ENCODE peak calls at places on chromosomes 7 and 10, in seven cellular contexts. One of them, this sample, is unnamed.
A peak's percentile ranks its signal among the peaks of the same experiment; 100 is the strongest.

GRCh38 chr7:150961510-150962284 is 16.4 kb downstream of the KCNH2 start:
- DNase-seq in breast epithelium: no peak
- DNase-seq in fibroblast of lung: no peak
- DNase-seq in hepatocyte: no peak
- DNase-seq in GM23248: no peak
- DNase-seq in SK-N-SH: peak; percentile 69
- DNase-seq in cardiac muscle cell: peak; percentile 38
- DNase-seq in this sample: no peak

GRCh38 chr7:110373514-110374258 is 717.2 kb upstream of the LRRN3 start:
- DNase-seq in breast epithelium: no peak
- DNase-seq in fibroblast of lung: peak; percentile 30
- DNase-seq in hepatocyte: no peak
- DNase-seq in GM23248: no peak
- DNase-seq in SK-N-SH: no peak
- DNase-seq in cardiac muscle cell: no peak
- DNase-seq in this sample: no peak

GRCh38 chr7:46145412-46145811 is 224.3 kb upstream of the IGFBP3 start:
- DNase-seq in breast epithelium: no peak
- DNase-seq in fibroblast of lung: peak; percentile 100
- DNase-seq in hepatocyte: peak; percentile 58
- DNase-seq in GM23248: peak; percentile 98
- DNase-seq in SK-N-SH: no peak
- DNase-seq in cardiac muscle cell: peak; percentile 98
- DNase-seq in this sample: no peak

GRCh38 chr7:2269468-2270460 is 27.7 kb downstream of the NUDT1 start:
- DNase-seq in breast epithelium: no peak
- DNase-seq in fibroblast of lung: peak; percentile 50
- DNase-seq in hepatocyte: no peak
- DNase-seq in GM23248: peak; percentile 46
- DNase-seq in SK-N-SH: peak; percentile 73
- DNase-seq in cardiac muscle cell: no peak
- DNase-seq in this sample: no peak

GRCh38 chr7:2936301-2936700 is 92.2 kb upstream of the GNA12 start:
- DNase-seq in breast epithelium: no peak
- DNase-seq in fibroblast of lung: no peak
- DNase-seq in hepatocyte: no peak
- DNase-seq in GM23248: no peak
- DNase-seq in SK-N-SH: peak; percentile 11
- DNase-seq in cardiac muscle cell: no peak
- DNase-seq in this sample: no peak

GRCh38 chr10:104614245-104614831 is 26.8 kb upstream of the SORCS3 start:
- DNase-seq in breast epithelium: no peak
- DNase-seq in fibroblast of lung: no peak
- DNase-seq in hepatocyte: peak; percentile 17
- DNase-seq in GM23248: peak; percentile 57
- DNase-seq in SK-N-SH: peak; percentile 52
- DNase-seq in cardiac muscle cell: peak; percentile 15
- DNase-seq in this sample: no peak

GRCh38 chr10:24723386-24723787 is 300 bp downstream of the ARHGAP21 start:
- DNase-seq in breast epithelium: no peak
- DNase-seq in fibroblast of lung: peak; percentile 42
- DNase-seq in hepatocyte: no peak
- DNase-seq in GM23248: peak; percentile 74
- DNase-seq in SK-N-SH: peak; percentile 76
- DNase-seq in cardiac muscle cell: peak; percentile 52
- DNase-seq in this sample: no peak

GRCh38 chr7:80941206-80941758 is 22.4 kb upstream of the SEMA3C start:
- DNase-seq in breast epithelium: no peak
- DNase-seq in fibroblast of lung: peak; percentile 84
- DNase-seq in hepatocyte: peak; percentile 19
- DNase-seq in GM23248: peak; percentile 87
- DNase-seq in SK-N-SH: no peak
- DNase-seq in cardiac muscle cell: peak; percentile 82
- DNase-seq in this sample: no peak

GRCh38 chr10:116287906-116288501 is 15.0 kb upstream of the GFRA1 start:
- DNase-seq in breast epithelium: no peak
- DNase-seq in fibroblast of lung: peak; percentile 44
- DNase-seq in hepatocyte: peak; percentile 64
- DNase-seq in GM23248: peak; percentile 74
- DNase-seq in SK-N-SH: peak; percentile 60
- DNase-seq in cardiac muscle cell: peak; percentile 70
- DNase-seq in this sample: peak; percentile 14

GRCh38 chr7:29647020-29647654 is 83.5 kb downstream of the PRR15 start:
- DNase-seq in breast epithelium: no peak
- DNase-seq in fibroblast of lung: peak; percentile 21
- DNase-seq in hepatocyte: no peak
- DNase-seq in GM23248: no peak
- DNase-seq in SK-N-SH: no peak
- DNase-seq in cardiac muscle cell: peak; percentile 9
- DNase-seq in this sample: no peak

GRCh38 chr10:117936136-117936535 is 110.6 kb downstream of the RAB11FIP2 start:
- DNase-seq in breast epithelium: no peak
- DNase-seq in fibroblast of lung: peak; percentile 15
- DNase-seq in hepatocyte: peak; percentile 30
- DNase-seq in GM23248: peak; percentile 84
- DNase-seq in SK-N-SH: no peak
- DNase-seq in cardiac muscle cell: peak; percentile 58
- DNase-seq in this sample: no peak

GRCh38 chr10:104472505-104472904 is 118.9 kb downstream of the CFAP58 start:
- DNase-seq in breast epithelium: no peak
- DNase-seq in fibroblast of lung: peak; percentile 8
- DNase-seq in hepatocyte: no peak
- DNase-seq in GM23248: peak; percentile 80
- DNase-seq in SK-N-SH: no peak
- DNase-seq in cardiac muscle cell: no peak
- DNase-seq in this sample: no peak

GRCh38 chr10:99834410-99834809 is 52.0 kb downstream of the ABCC2 start:
- DNase-seq in breast epithelium: no peak
- DNase-seq in fibroblast of lung: peak; percentile 69
- DNase-seq in hepatocyte: no peak
- DNase-seq in GM23248: peak; percentile 94
- DNase-seq in SK-N-SH: no peak
- DNase-seq in cardiac muscle cell: peak; percentile 38
- DNase-seq in this sample: no peak

GRCh38 chr7:27389508-27389907 is 146.9 kb downstream of the EVX1 start:
- DNase-seq in breast epithelium: no peak
- DNase-seq in fibroblast of lung: no peak
- DNase-seq in hepatocyte: no peak
- DNase-seq in GM23248: peak; percentile 24
- DNase-seq in SK-N-SH: no peak
- DNase-seq in cardiac muscle cell: no peak
- DNase-seq in this sample: no peak

GRCh38 chr7:137297551-137298463 is 45.7 kb downstream of the PTN start:
- DNase-seq in breast epithelium: no peak
- DNase-seq in fibroblast of lung: no peak
- DNase-seq in hepatocyte: no peak
- DNase-seq in GM23248: no peak
- DNase-seq in SK-N-SH: no peak
- DNase-seq in cardiac muscle cell: no peak
- DNase-seq in this sample: no peak

GRCh38 chr7:118080947-118081346 is 103.0 kb upstream of the LSM8 start:
- DNase-seq in breast epithelium: no peak
- DNase-seq in fibroblast of lung: peak; percentile 85
- DNase-seq in hepatocyte: peak; percentile 43
- DNase-seq in GM23248: peak; percentile 63
- DNase-seq in SK-N-SH: no peak
- DNase-seq in cardiac muscle cell: peak; percentile 20
- DNase-seq in this sample: no peak

GRCh38 chr7:155962191-155962967 is 150.1 kb upstream of the SHH start:
- DNase-seq in breast epithelium: no peak
- DNase-seq in fibroblast of lung: peak; percentile 94
- DNase-seq in hepatocyte: no peak
- DNase-seq in GM23248: peak; percentile 5
- DNase-seq in SK-N-SH: no peak
- DNase-seq in cardiac muscle cell: peak; percentile 27
- DNase-seq in this sample: no peak

GRCh38 chr7:155963356-155963755 is 151.1 kb upstream of the SHH start:
- DNase-seq in breast epithelium: no peak
- DNase-seq in fibroblast of lung: no peak
- DNase-seq in hepatocyte: no peak
- DNase-seq in GM23248: no peak
- DNase-seq in SK-N-SH: no peak
- DNase-seq in cardiac muscle cell: no peak
- DNase-seq in this sample: no peak

GRCh38 chr7:155959894-155960293 is 147.6 kb upstream of the SHH start:
- DNase-seq in breast epithelium: no peak
- DNase-seq in fibroblast of lung: peak; percentile 19
- DNase-seq in hepatocyte: no peak
- DNase-seq in GM23248: no peak
- DNase-seq in SK-N-SH: no peak
- DNase-seq in cardiac muscle cell: no peak
- DNase-seq in this sample: no peak

GRCh38 chr7:155962968-155963300 is 150.7 kb upstream of the SHH start:
- DNase-seq in breast epithelium: no peak
- DNase-seq in fibroblast of lung: no peak
- DNase-seq in hepatocyte: no peak
- DNase-seq in GM23248: no peak
- DNase-seq in SK-N-SH: no peak
- DNase-seq in cardiac muscle cell: no peak
- DNase-seq in this sample: no peak

GRCh38 chr7:155961241-155962190 is 149.3 kb upstream of the SHH start:
- DNase-seq in breast epithelium: no peak
- DNase-seq in fibroblast of lung: peak; percentile 98
- DNase-seq in hepatocyte: no peak
- DNase-seq in GM23248: no peak
- DNase-seq in SK-N-SH: no peak
- DNase-seq in cardiac muscle cell: peak; percentile 52
- DNase-seq in this sample: no peak
- H3K4me1 ChIP-seq in breast epithelium: no peaks in the 10 kb centered on the region
- H3K4me1 ChIP-seq in fibroblast of lung: no peaks in the 10 kb centered on the region
- H3K4me1 ChIP-seq in hepatocyte: no peaks in the 10 kb centered on the region
- H3K4me1 ChIP-seq in GM23248: no peaks in the 10 kb centered on the region
- H3K4me1 ChIP-seq in SK-N-SH: no peaks in the 10 kb centered on the region
- H3K4me1 ChIP-seq in cardiac muscle cell: no peaks in the 10 kb centered on the region
- H3K4me1 ChIP-seq in this sample: no peaks in the 10 kb centered on the region

DNA sequence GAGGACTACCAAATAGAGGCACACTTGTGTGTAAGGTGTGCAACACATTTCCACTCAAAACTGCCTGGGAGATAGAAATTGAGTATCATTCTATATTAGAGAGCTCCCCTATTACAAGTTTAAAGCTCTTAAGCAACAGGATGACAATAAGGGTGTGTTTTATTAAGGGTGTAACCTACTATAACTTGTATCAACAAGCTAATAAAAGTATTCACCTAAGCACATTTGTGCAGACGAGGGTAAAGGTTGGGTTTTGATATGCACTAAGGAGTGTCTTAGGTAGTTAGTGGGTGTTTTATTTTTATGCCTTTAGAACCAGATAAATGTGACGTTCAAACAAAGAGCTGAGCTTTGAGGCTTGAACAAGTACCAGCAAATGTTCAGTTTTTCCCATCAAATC is 2.8 kb upstream of the FAM53B start:
- DNase-seq in breast epithelium: no peak
- DNase-seq in fibroblast of lung: no peak
- DNase-seq in hepatocyte: peak; percentile 7
- DNase-seq in GM23248: no peak
- DNase-seq in SK-N-SH: no peak
- DNase-seq in cardiac muscle cell: no peak
- DNase-seq in this sample: no peak
- H3K4me3 ChIP-seq in breast epithelium: no peak overlapping the region
- H3K4me3 ChIP-seq in fibroblast of lung: no peak overlapping the region
- H3K4me3 ChIP-seq in hepatocyte: no peak overlapping the region
- H3K4me3 ChIP-seq in GM23248: no peak overlapping the region
- H3K4me3 ChIP-seq in SK-N-SH: no peak overlapping the region
- H3K4me3 ChIP-seq in cardiac muscle cell: no peak overlapping the region
- H3K4me3 ChIP-seq in this sample: no peak overlapping the region

GRCh38 chr7:369476-369980 is 79.6 kb downstream of the FOXL3 start:
- DNase-seq in breast epithelium: peak; percentile 50
- DNase-seq in fibroblast of lung: no peak
- DNase-seq in hepatocyte: no peak
- DNase-seq in GM23248: no peak
- DNase-seq in SK-N-SH: no peak
- DNase-seq in cardiac muscle cell: no peak
- DNase-seq in this sample: peak; percentile 54

GRCh38 chr7:368651-369475 is 78.9 kb downstream of the FOXL3 start:
- DNase-seq in breast epithelium: no peak
- DNase-seq in fibroblast of lung: no peak
- DNase-seq in hepatocyte: no peak
- DNase-seq in GM23248: no peak
- DNase-seq in SK-N-SH: no peak
- DNase-seq in cardiac muscle cell: no peak
- DNase-seq in this sample: peak; percentile 18

GRCh38 chr7:365593-365992 is 75.6 kb downstream of the FOXL3 start:
- DNase-seq in breast epithelium: no peak
- DNase-seq in fibroblast of lung: no peak
- DNase-seq in hepatocyte: no peak
- DNase-seq in GM23248: no peak
- DNase-seq in SK-N-SH: no peak
- DNase-seq in cardiac muscle cell: no peak
- DNase-seq in this sample: no peak

GRCh38 chr7:366171-366916 is 76.4 kb downstream of the FOXL3 start:
- DNase-seq in breast epithelium: no peak
- DNase-seq in fibroblast of lung: peak; percentile 15
- DNase-seq in hepatocyte: no peak
- DNase-seq in GM23248: peak; percentile 14
- DNase-seq in SK-N-SH: peak; percentile 79
- DNase-seq in cardiac muscle cell: peak; percentile 21
- DNase-seq in this sample: no peak

DNA sequence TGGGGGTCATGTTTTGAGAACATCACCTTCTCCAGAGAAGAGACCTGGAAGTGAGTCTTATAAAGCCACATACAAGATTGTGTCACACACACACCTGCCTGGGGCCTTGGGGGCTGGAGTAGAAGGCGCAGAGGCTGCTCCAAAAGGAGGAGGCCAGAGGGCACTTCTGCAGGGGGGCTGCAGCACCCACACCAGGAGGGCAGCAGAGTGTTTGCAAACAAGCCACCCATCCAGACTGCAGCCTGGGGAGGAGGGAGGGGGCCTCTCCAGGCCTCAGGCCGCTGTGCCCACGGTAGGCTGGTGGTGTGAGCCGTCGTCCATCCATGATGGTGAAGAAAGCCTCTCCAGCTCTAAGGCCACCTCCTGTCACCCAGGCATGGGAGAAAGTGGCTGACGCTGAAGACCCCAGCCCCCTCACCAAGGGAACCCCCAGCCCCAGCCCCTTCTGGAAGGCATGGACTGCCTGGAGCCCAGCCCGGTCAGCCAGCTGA is 77.4 kb downstream of the FOXL3 start:
- DNase-seq in breast epithelium: no peak
- DNase-seq in fibroblast of lung: no peak
- DNase-seq in hepatocyte: no peak
- DNase-seq in GM23248: no peak
- DNase-seq in SK-N-SH: no peak
- DNase-seq in cardiac muscle cell: no peak
- DNase-seq in this sample: no peak
- H3K4me1 ChIP-seq in breast epithelium: peaks cover 5% of the 10 kb centered on the region
- H3K4me1 ChIP-seq in fibroblast of lung: no peaks in the 10 kb centered on the region
- H3K4me1 ChIP-seq in hepatocyte: peaks cover 23% of the 10 kb centered on the region
- H3K4me1 ChIP-seq in GM23248: no peaks in the 10 kb centered on the region
- H3K4me1 ChIP-seq in SK-N-SH: peaks cover 5% of the 10 kb centered on the region
- H3K4me1 ChIP-seq in cardiac muscle cell: no peaks in the 10 kb centered on the region
- H3K4me1 ChIP-seq in this sample: no peaks in the 10 kb centered on the region

DNA sequence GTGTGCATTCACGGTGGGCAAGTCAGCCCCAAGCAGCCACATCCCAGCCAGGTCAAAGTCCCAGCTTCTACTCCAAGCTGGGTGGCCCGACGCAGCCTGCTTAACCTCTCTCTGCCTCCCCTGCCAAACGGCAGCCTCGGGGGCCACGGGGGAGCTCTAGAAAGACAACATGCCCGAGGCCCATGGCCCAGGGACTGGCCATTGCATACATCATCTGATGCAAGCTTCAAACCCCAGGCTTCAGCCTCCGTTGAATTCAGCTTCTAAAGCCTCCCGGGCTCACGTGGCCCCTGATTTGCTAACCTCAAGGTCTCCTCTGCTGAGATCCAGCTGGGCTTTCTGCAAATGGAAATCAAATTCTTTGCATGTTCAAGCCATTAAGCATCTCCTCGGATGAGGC is 61.2 kb upstream of the DNAAF5 start:
- DNase-seq in breast epithelium: no peak
- DNase-seq in fibroblast of lung: peak; percentile 65
- DNase-seq in hepatocyte: peak; percentile 37
- DNase-seq in GM23248: peak; percentile 21
- DNase-seq in SK-N-SH: peak; percentile 55
- DNase-seq in cardiac muscle cell: peak; percentile 71
- DNase-seq in this sample: no peak
- H3K4me3 ChIP-seq in breast epithelium: no peak overlapping the region
- H3K4me3 ChIP-seq in fibroblast of lung: no peak overlapping the region
- H3K4me3 ChIP-seq in hepatocyte: no peak overlapping the region
- H3K4me3 ChIP-seq in GM23248: no peak overlapping the region
- H3K4me3 ChIP-seq in SK-N-SH: no peak overlapping the region
- H3K4me3 ChIP-seq in cardiac muscle cell: no peak overlapping the region
- H3K4me3 ChIP-seq in this sample: no peak overlapping the region

This sample was measured in heart left ventricle.